ENCODE peak calls at places on chromosomes 4 and X, in ten cellular contexts. W is MCF 10A; M is activated naive CD4-positive, alpha-beta T cell treated with Interleukin-2 at 50 U/mL for 16 hours; F is HEK293T; B is endothelial cell of umbilical vein; O is upper lobe of right lung; Y is GM13977; A is WTC11; Z is neural crest cell; J is amniotic stem cell. C is an unnamed sample.

GRCh38 chrX:18956322-18957032 is 27.4 kb downstream of the PHKA2 start:
- DNase-seq in W (no peak), Y (no peak), A (no peak), Z (no peak), M (no peak), O (no peak), F (no peak), J (no peak), B (no peak), C (no peak)

GRCh38 chr4:1198070-1198844 is 25.9 kb upstream of the SPON2 start:
- DNase-seq in A (peak; percentile 5), Y (no peak), M (no peak), F (no peak), J (no peak), W (no peak), O (no peak), Z (no peak), B (no peak), C (no peak)

GRCh38 chr4:76723916-76724315 is 174.0 kb downstream of the SOWAHB start:
- DNase-seq in B (no peak), J (no peak), Z (no peak), Y (no peak), O (no peak), A (no peak), F (no peak), M (no peak), W (peak; percentile 59), C (no peak)

GRCh38 chrX:71493111-71493613 is 39.7 kb upstream of the OGT start:
- DNase-seq in O (no peak), F (no peak), B (peak; percentile 2), M (no peak), Z (no peak), Y (no peak), J (no peak), W (peak; percentile 12), A (no peak), C (no peak)

GRCh38 chr4:38416450-38417014 is 247.5 kb upstream of the KLF3 start:
- DNase-seq in O (no peak), J (no peak), Y (no peak), B (no peak), A (no peak), Z (no peak), F (no peak), M (no peak), W (no peak), C (no peak)

GRCh38 chr4:24642941-24643628 is 58.7 kb upstream of the DHX15 start:
- DNase-seq in A (no peak), M (no peak), W (peak; percentile 53), B (no peak), Y (no peak), Z (no peak), J (no peak), O (no peak), F (no peak), C (peak; percentile 66)

GRCh38 chr4:41678086-41678485 is 70.4 kb downstream of the PHOX2B start:
- DNase-seq in O (no peak), J (peak; percentile 19), Z (no peak), F (no peak), W (peak; percentile 21), M (no peak), A (no peak), B (no peak), Y (no peak), C (no peak)

GRCh38 chr4:6565691-6566431 is 9.1 kb upstream of the MAN2B2 start:
- DNase-seq in O (no peak), Y (no peak), M (no peak), B (no peak), A (no peak), Z (no peak), J (no peak), F (no peak), W (no peak), C (no peak)

GRCh38 chrX:47579537-47579936 is 2.7 kb upstream of the TIMP1 start:
- DNase-seq in B (peak; percentile 56), Z (no peak), O (no peak), M (peak; percentile 60), Y (peak; percentile 69), J (no peak), W (peak; percentile 91), A (no peak), F (no peak), C (no peak)

GRCh38 chr4:159077702-159078495 is 25.0 kb upstream of the RAPGEF2 start:
- DNase-seq in Z (no peak), Y (peak; percentile 79), A (no peak), J (no peak), F (peak; percentile 60), M (no peak), W (peak; percentile 82), B (no peak), O (no peak), C (no peak)

GRCh38 chr4:6641164-6641970 is 882 bp downstream of the MRFAP1 start:
- DNase-seq in Z (no peak), J (no peak), B (peak; percentile 49), A (no peak), O (no peak), F (no peak), M (peak; percentile 56), Y (peak; percentile 55), W (peak; percentile 40), C (no peak)

GRCh38 chrX:123835661-123836371 is 24.0 kb upstream of the XIAP start:
- DNase-seq in Y (no peak), Z (no peak), F (no peak), M (peak; percentile 27), J (peak; percentile 6), O (no peak), B (peak; percentile 31), W (peak; percentile 80), A (no peak), C (no peak)

GRCh38 chr4:6076391-6076790 is 58.2 kb upstream of the C4orf50 start:
- DNase-seq in B (no peak), J (no peak), O (no peak), Z (no peak), M (no peak), Y (peak; percentile 34), W (no peak), A (peak; percentile 43), F (no peak), C (no peak)

GRCh38 chrX:69362889-69363288 is 141.2 kb upstream of the NALF2 start:
- DNase-seq in W (no peak), Y (no peak), O (no peak), F (no peak), J (no peak), A (no peak), M (no peak), Z (no peak), B (no peak), C (peak; percentile 45)

GRCh38 chr4:31104033-31104432 is 383.9 kb downstream of the PCDH7 start:
- DNase-seq in W (no peak), J (no peak), Y (no peak), O (no peak), Z (no peak), B (no peak), F (no peak), A (no peak), M (no peak), C (no peak)